ENCODE peak calls at places on chromosomes 3 and 15, in eight cellular contexts. F is A549, T is HCT116, O is GM13976, W is left ventricle myocardium inferior, N is brain microvascular endothelial cell, A is coronary artery, L is OCI-LY7. S is an unnamed sample.
A peak's percentile ranks its signal among the peaks of the same experiment; 100 is the strongest.

GRCh38 chr3:57397175-57398026 is 104.9 kb upstream of the ASB14 start:
- DNase-seq in O (peak; percentile 60), L (peak; percentile 84), A (no peak), T (peak; percentile 59), N (peak; percentile 44), F (peak; percentile 65), W (no peak), S (peak; percentile 69)

GRCh38 chr3:31193871-31194270 is 299.4 kb upstream of the GADL1 start:
- DNase-seq in F (no peak), W (no peak), A (no peak), T (no peak), O (no peak), L (no peak), N (no peak), S (no peak)

GRCh38 chr3:148532326-148532725 is 165.4 kb upstream of the AGTR1 start:
- DNase-seq in O (no peak), A (no peak), T (no peak), F (no peak), W (no peak), L (no peak), N (peak; percentile 50), S (no peak)

GRCh38 chr3:354433-354832 is 157.9 kb downstream of the CHL1 start:
- DNase-seq in W (no peak), F (peak; percentile 51), N (peak; percentile 38), A (no peak), T (peak; percentile 19), L (peak; percentile 68), O (peak; percentile 30), S (peak; percentile 31)

GRCh38 chr3:69494091-69494659 is 108.3 kb upstream of the FRMD4B start:
- DNase-seq in T (no peak), O (no peak), W (no peak), A (no peak), N (no peak), F (no peak), L (no peak), S (no peak)

GRCh38 chr3:131960324-131960723 is 74.5 kb downstream of the CPNE4 start:
- DNase-seq in A (no peak), F (no peak), N (peak; percentile 7), L (no peak), T (no peak), W (no peak), O (no peak), S (no peak)

GRCh38 chr3:133966954-133967353 is 62.8 kb downstream of the SLCO2A1 start:
- DNase-seq in L (no peak), T (no peak), O (no peak), W (no peak), F (no peak), A (no peak), N (no peak), S (no peak)

GRCh38 chr15:48392356-48392755 is 61.1 kb downstream of the DUT start:
- DNase-seq in N (no peak), W (peak; percentile 36), T (no peak), L (no peak), A (no peak), O (no peak), F (no peak), S (no peak)

GRCh38 chr15:88243895-88244787 is 12.4 kb downstream of the NTRK3 start:
- DNase-seq in A (no peak), T (peak; percentile 27), W (no peak), O (peak; percentile 55), L (peak; percentile 51), N (peak; percentile 12), F (peak; percentile 62), S (peak; percentile 45)

GRCh38 chr15:48719668-48720067 is 74.2 kb upstream of the FBN1 start:
- DNase-seq in T (no peak), O (no peak), L (no peak), F (no peak), A (no peak), W (no peak), N (no peak), S (no peak)

GRCh38 chr3:194489736-194490612 is 3.2 kb upstream of the ATP13A3 start:
- DNase-seq in T (no peak), N (no peak), W (no peak), F (no peak), L (peak; percentile 54), A (no peak), O (peak; percentile 78), S (peak; percentile 77)

GRCh38 chr3:99648091-99648490 is 9.7 kb downstream of the COL8A1 start:
- DNase-seq in A (no peak), W (no peak), O (no peak), N (peak; percentile 58), L (no peak), F (peak; percentile 24), T (no peak), S (no peak)

GRCh38 chr15:98850991-98851776 is 156.4 kb downstream of the PGPEP1L start:
- DNase-seq in A (peak; percentile 85), F (peak; percentile 89), N (peak; percentile 65), T (peak; percentile 35), O (peak; percentile 56), L (peak; percentile 41), W (peak; percentile 74), S (peak; percentile 45)

DNA sequence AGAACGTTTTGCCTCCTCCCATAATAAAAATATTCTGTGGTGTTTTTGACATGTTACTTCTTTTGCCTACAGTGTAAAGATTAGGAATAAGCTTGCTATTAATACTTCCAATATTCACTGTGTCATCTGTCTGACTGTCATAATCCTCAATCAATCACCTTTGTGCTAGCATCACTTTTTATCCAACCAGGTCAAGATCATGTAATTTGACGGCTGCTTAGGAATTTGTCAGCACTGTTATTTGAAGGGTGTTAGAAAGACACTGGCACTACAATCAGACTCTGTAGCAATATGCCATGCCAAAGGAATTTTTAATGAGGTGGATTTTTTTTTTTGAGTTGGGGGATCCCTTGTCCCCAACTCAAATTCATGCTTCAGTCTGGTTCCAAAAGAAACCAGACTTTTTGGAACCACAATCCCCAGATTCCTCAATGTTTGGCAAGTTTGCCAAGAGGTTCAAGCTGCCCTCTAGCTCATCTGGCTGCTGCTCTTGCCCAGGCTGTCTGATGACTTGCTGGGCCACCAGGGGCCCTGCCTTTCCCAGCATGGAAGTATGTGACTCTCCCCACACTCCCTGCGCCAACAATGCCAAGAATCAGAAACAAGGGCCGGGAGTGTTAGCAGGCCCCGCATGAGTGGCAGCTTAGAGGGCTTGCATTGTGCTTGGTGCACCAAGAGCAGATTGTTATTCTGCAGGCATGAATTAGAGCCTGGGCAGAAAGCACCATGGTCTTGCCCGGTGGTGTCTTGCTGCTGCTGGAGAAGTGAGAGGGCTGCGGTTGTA is 58.6 kb upstream of the TSC22D2 start:
- DNase-seq in N (no peak), L (no peak), F (peak; percentile 40), A (peak; percentile 79), W (peak; percentile 69), O (no peak), T (no peak), S (no peak)
- TF ChIP-seq CTCF in N (peak; percentile 13), L (no peak), F (no peak), A (no peak), W (peak; percentile 38), O (no peak), T (no peak), S (no peak)

DNA sequence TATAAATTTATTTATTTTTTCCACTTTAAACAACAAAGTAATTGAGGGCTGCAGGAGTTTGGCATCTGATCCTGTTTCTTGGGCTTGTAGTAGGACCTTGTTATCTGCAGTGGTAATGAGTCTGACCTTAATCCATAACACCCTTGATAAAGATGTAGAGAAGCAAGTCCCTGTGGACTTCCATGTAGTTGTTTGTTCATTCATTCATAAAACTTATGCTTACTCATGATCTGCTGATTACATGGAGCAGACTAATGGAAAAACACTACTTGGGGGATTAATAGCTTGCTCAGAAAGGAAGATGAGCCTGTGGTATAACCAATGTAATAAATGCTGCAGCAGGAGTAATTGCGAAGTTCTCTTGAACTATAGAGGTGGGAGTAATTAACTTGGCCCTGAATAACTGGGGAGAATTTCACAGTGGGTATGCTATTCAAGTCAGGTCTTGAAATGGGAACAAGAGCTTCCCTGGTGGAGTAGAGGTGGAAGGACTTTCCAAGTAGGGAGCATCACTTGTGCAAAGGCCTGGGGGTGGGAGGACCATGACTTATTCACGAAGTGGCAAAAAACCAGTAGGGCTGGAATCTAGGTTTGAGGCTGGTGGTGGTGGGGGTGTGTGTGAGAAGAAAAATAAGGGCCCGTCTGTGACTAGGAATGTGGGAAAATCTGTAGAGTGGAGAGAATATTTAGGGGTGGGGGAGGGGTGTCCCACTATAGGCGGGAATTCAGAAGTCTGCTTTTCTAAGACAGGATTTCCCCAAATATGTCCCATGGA is 271.7 kb upstream of the TBL1XR1 start:
- DNase-seq in O (no peak), T (no peak), L (no peak), N (peak; percentile 22), F (no peak), W (no peak), A (no peak), S (no peak)
- TF ChIP-seq CTCF in O (no peak), T (no peak), L (no peak), N (no peak), F (no peak), W (no peak), A (no peak), S (no peak)

DNA sequence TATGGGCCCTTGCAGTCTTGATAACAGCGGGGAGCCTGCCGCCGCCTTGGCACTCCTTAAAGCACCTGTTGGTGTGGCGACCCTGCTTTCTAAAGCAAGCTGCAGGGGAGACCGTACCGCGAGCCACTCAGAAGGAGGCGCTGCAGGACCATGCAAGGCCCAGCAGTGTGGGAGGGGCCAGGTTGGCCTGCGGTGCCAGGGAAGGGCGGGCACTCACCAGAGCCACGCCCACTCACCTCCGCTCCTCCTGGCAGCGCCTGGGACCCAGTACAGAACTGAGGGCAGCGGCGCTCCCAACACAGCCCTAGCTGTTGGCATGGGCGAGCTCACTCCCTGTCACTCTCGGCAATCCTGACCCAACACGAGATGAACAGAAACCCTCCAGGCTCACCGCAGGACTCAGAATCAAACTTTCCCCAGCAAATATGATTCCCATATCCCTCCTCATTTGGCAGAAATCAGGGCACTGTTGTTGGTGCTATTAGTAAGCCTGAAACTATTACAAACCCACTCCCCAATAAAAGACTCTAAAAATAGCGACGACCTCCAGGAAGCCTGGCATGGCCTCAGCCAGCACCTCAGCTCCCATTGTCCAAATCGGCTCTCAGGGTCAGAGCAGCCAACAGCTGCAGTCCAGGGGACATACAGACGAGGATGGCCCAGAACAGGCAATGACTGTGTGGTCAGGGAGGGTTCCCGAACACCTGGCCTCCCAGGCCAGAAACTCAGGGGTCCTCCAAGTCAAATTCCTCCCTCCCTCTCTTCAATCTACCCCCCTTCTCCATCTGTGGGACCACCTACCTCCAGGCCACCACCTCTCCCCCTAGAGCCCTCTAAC is 77.2 kb downstream of the TBC1D2B start:
- DNase-seq in W (peak; percentile 67), O (peak; percentile 78), L (peak; percentile 90), T (peak; percentile 81), F (peak; percentile 92), N (peak; percentile 14), A (no peak), S (peak; percentile 77)
- TF ChIP-seq CTCF in W (peak; percentile 65), O (peak; percentile 84), L (peak; percentile 84), T (peak; percentile 85), F (peak; percentile 90), N (peak; percentile 75), A (no peak), S (peak; percentile 67)

GRCh38 chr3:80682235-80682634 is 914.4 kb upstream of the ROBO1 start:
- DNase-seq in A (no peak), N (no peak), L (no peak), W (no peak), O (no peak), T (no peak), F (no peak), S (no peak)

GRCh38 chr3:80677796-80678195 is 910.0 kb upstream of the ROBO1 start:
- DNase-seq in A (no peak), F (no peak), T (no peak), L (no peak), W (no peak), N (peak; percentile 83), O (no peak), S (no peak)

GRCh38 chr3:80675790-80676189 is 908.0 kb upstream of the ROBO1 start:
- DNase-seq in L (no peak), W (no peak), A (no peak), N (no peak), F (no peak), T (no peak), O (no peak), S (no peak)

GRCh38 chr3:80676869-80677268 is 909.1 kb upstream of the ROBO1 start:
- DNase-seq in T (no peak), L (no peak), A (no peak), O (no peak), N (peak; percentile 9), F (no peak), W (no peak), S (no peak)
- TF ChIP-seq CTCF in T (no peak), L (no peak), A (no peak), O (no peak), N (no peak), F (no peak), W (no peak), S (no peak)

S was measured in GM10248.